ENCODE peak calls at places on chromosomes 5 and 9, in four cellular contexts. M is IMR-90, A is spleen, Y is sigmoid colon. V is an unnamed sample.

GRCh38 chr9:111599092-111599947 is at the start of gene PTGR1:
- DNase-seq in M (peak), Y (peak), A (peak), V (peak)

GRCh38 chr5:100518377-100518776 is 16.8 kb upstream of the FAM174A start:
- DNase-seq in M (no peak), Y (no peak), A (no peak), V (no peak)

GRCh38 chr9:78821126-78821822 is 524.3 kb downstream of the PSAT1 start:
- DNase-seq in M (peak), A (no peak), Y (no peak), V (no peak)

GRCh38 chr5:35009059-35009458 is 38.7 kb downstream of the AGXT2 start:
- DNase-seq in M (peak), A (no peak), Y (no peak), V (no peak)

GRCh38 chr5:13477118-13477737 is 467.3 kb downstream of the DNAH5 start:
- DNase-seq in A (no peak), M (peak), Y (no peak), V (no peak)

GRCh38 chr9:132151118-132151517 is 10.7 kb upstream of the NTNG2 start:
- DNase-seq in Y (no peak), M (no peak), A (no peak), V (no peak)

GRCh38 chr9:137254624-137255447 is at the start of gene NELFB:
- DNase-seq in A (peak), Y (peak), M (peak), V (peak)

GRCh38 chr9:127173063-127173462 is 50.6 kb upstream of the ANGPTL2 start:
- DNase-seq in M (no peak), A (no peak), Y (peak), V (no peak)

GRCh38 chr5:95863383-95863757 is 40.8 kb upstream of the GLRX start:
- DNase-seq in Y (peak), A (no peak), M (peak), V (peak)

DNA sequence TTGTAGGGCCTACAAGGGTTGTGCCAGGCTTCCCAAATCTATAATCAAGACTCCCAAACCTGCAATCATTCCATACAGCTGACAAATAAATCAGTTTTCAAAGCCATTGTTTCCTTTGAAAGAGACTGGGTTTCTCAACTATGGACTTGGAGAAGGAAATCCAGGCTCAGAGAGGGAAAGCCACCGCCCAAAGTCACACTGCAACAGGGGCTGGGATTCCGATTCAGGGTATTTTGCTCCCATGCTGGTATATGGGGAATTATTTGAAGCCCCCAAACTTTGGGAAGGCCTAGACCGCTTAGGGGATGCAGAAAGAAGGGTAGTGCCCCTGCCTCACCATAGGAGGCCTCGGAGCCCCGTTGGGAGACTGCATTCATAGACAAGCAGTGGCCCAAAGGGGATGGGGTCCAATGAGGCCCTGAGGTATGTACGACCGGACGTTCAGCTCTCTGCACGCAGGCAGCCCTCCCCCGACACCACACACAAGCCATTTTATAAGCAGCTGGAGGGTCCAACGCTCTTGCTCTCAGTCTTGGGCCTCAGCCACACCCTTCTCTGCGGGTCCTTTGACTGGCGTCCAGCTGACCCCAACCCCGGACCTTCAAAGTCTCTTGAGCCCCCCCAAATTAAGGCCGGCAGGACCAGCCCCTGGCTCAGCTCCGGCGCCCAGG is 712 bp downstream of the ANXA6 start:
- DNase-seq in A (peak), Y (peak), M (peak), V (no peak)
- TF ChIP-seq CTCF in A (no peak), Y (no peak), M (no peak), V (no peak)

GRCh38 chr5:55177078-55177477 is 4.1 kb upstream of the CDC20B start:
- DNase-seq in Y (no peak), A (no peak), M (no peak), V (no peak)
- TF ChIP-seq POLR2A in Y (no peak), A (no peak), M (no peak), V (no peak)

GRCh38 chr5:53355316-53355715 is 125.1 kb upstream of the FST start:
- DNase-seq in M (peak), A (no peak), Y (no peak), V (no peak)
- TF ChIP-seq CTCF in M (no peak), A (no peak), Y (no peak), V (no peak)

GRCh38 chr9:120893585-120893857 is 16.5 kb upstream of the PHF19 start:
- DNase-seq in A (no peak), M (peak), Y (no peak), V (no peak)
- TF ChIP-seq POLR2A in A (no peak), M (no peak), Y (no peak), V (no peak)

DNA sequence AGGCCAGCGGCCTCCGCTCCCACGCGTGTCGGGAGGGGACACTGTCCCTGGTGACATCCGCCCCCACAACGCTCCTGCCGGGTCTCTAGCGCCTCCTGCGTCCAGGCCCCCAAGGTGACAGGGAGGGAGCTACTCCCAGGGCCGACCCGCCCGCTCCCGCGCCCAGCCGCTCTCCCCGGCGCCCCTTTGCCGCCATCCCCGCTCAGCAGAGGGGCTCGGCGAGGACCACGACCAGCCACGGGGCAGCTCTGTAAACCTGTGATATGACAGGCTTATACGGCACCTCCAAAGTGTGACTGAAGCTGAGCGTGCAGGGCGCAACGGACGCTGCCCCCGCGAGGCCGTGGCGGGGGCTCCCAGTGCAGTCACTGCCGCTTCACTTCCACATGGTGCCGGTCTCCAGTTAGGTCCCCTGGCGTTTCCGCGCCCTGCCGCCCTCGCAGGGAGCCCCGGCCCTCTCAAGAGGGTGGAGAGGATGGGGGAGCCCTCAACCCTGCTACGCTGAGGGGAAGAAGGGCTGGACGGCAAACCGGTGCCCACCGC is 978 bp upstream of the ADCY2 start:
- DNase-seq in Y (no peak), M (no peak), A (no peak), V (peak)
- TF ChIP-seq CTCF in Y (no peak), M (no peak), A (no peak), V (no peak)

GRCh38 chr9:87492642-87493041 is 5.0 kb upstream of the DAPK1 start:
- DNase-seq in Y (no peak), A (no peak), M (no peak), V (no peak)

GRCh38 chr9:87494970-87495471 is 2.6 kb upstream of the DAPK1 start:
- DNase-seq in Y (no peak), M (no peak), A (no peak), V (peak)

GRCh38 chr9:87490225-87490624 is 7.4 kb upstream of the DAPK1 start:
- DNase-seq in A (no peak), Y (no peak), M (no peak), V (no peak)

GRCh38 chr9:87491488-87491887 is 6.2 kb upstream of the DAPK1 start:
- DNase-seq in M (no peak), Y (no peak), A (no peak), V (no peak)

GRCh38 chr9:87490907-87491306 is 6.8 kb upstream of the DAPK1 start:
- DNase-seq in M (no peak), Y (no peak), A (no peak), V (no peak)
- TF ChIP-seq POLR2A in M (no peak), Y (no peak), A (no peak), V (no peak)

DNA sequence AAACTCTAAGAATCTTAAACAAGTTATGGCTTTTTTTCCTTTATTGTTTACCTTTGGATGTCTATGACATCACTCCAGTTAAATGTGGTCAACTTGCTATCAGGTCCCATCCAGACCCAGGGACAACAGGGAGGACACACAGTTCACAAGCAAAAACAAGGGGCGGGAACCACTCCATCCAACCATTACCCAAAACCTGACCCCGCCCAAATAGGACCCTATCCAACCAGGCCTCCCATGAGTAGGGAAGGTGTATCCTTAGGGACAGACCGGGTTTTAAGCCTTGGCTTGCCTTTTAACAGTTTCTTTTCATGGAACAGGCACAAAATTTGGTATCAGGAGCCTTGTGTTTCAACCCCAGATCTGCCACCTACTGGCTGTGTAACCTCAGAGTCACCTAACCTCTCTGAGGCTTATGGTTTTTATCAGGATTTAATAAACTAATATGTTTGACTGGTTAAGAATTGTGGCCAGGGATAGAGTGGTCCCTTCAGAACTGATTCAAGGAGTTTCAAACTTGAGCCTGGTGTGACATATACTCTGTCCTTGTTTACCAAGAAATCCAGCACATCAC is 127.7 kb upstream of the RAD23B start:
- DNase-seq in M (no peak), A (no peak), Y (no peak), V (no peak)
- TF ChIP-seq CTCF in M (peak), A (no peak), Y (no peak), V (no peak)

V was measured in lower leg skin.